ENCODE peak calls at places on chromosomes 7 and 10, in seven cellular contexts. M is AG04450; V is naive thymus-derived CD8-positive, alpha-beta T cell; N is M059J; Q is body of pancreas; D is ACHN; A is activated CD8-positive, alpha-beta memory T cell treated with anti-CD3 and anti-CD28 coated beads, Interleukin-2, amount 50 U/mL, for 48 hours. X is an unnamed sample.

GRCh38 chr10:95319239-95319638 is 28.4 kb upstream of the PDLIM1 start:
- DNase-seq in A (no peak), V (no peak), Q (no peak), M (no peak), N (peak; percentile 72), D (no peak), X (no peak)

GRCh38 chr7:121020652-121021051 is 32.1 kb downstream of the CPED1 start:
- DNase-seq in Q (no peak), D (no peak), V (no peak), A (no peak), N (peak; percentile 74), M (no peak), X (no peak)

GRCh38 chr10:78868861-78869260 is 199.9 kb upstream of the ZMIZ1 start:
- DNase-seq in M (no peak), D (no peak), Q (no peak), A (no peak), N (no peak), V (no peak), X (no peak)

GRCh38 chr7:22192778-22193177 is 164.2 kb downstream of the RAPGEF5 start:
- DNase-seq in A (no peak), Q (no peak), M (no peak), V (no peak), N (no peak), D (no peak), X (no peak)

GRCh38 chr7:100974021-100974420 is 4.7 kb downstream of the MUC12 start:
- DNase-seq in M (no peak), D (no peak), A (no peak), V (no peak), Q (no peak), N (no peak), X (no peak)

GRCh38 chr10:121683803-121684202 is 85.6 kb upstream of the FGFR2 start:
- DNase-seq in A (no peak), Q (no peak), V (no peak), M (no peak), N (no peak), D (no peak), X (no peak)

GRCh38 chr7:146781352-146782116 is 664.9 kb downstream of the CNTNAP2 start:
- DNase-seq in D (no peak), N (no peak), V (no peak), M (no peak), Q (no peak), A (no peak), X (no peak)

GRCh38 chr7:101986335-101986734 is 168.9 kb downstream of the CUX1 start:
- DNase-seq in D (no peak), N (no peak), V (no peak), A (no peak), M (no peak), Q (no peak), X (no peak)

GRCh38 chr7:17298102-17298839 is at the start of gene AHR:
- DNase-seq in A (peak; percentile 93), V (peak; percentile 92), Q (peak; percentile 95), D (peak; percentile 98), N (peak; percentile 87), M (peak; percentile 89), X (peak; percentile 94)

GRCh38 chr7:44172803-44173424 is 16.3 kb downstream of the GCK start:
- DNase-seq in N (peak; percentile 48), V (no peak), D (peak; percentile 97), M (no peak), Q (no peak), A (no peak), X (no peak)

GRCh38 chr10:129932996-129933395 is 31.1 kb downstream of the EBF3 start:
- DNase-seq in V (no peak), D (no peak), A (no peak), N (no peak), M (no peak), Q (no peak), X (no peak)

GRCh38 chr10:22959292-22959691 is 31.4 kb downstream of the ARMC3 start:
- DNase-seq in M (no peak), D (no peak), N (no peak), A (no peak), V (no peak), Q (no peak), X (no peak)

GRCh38 chr10:12512292-12513002 is 163.1 kb downstream of the CAMK1D start:
- DNase-seq in A (no peak), D (no peak), Q (no peak), M (no peak), V (no peak), N (no peak), X (no peak)

GRCh38 chr10:103506061-103506460 is 12.6 kb downstream of the NEURL1 start:
- DNase-seq in D (no peak), V (peak; percentile 19), M (no peak), A (peak; percentile 36), N (no peak), Q (no peak), X (no peak)

GRCh38 chr7:2698581-2699288 is 10.7 kb downstream of the AMZ1 start:
- DNase-seq in D (no peak), V (peak; percentile 85), M (no peak), Q (no peak), N (no peak), A (peak; percentile 78), X (no peak)

GRCh38 chr7:33895025-33895804 is 10.1 kb upstream of the BMPER start:
- DNase-seq in V (peak; percentile 77), M (no peak), D (peak; percentile 81), A (peak; percentile 89), N (peak; percentile 74), Q (peak; percentile 82), X (peak; percentile 58)

X was measured in CD14-positive monocyte.